ENCODE peak calls at places on chromosomes 1 and 21, in seven cellular contexts. One of them, this sample, is unnamed.

GRCh38 chr21:42848932-42849758 is 30.2 kb downstream of the WDR4 start:
- DNase-seq in right lobe of liver: no peak
- DNase-seq in CD4-positive, alpha-beta T cell: no peak
- DNase-seq in WTC11: no peak
- DNase-seq in uterus: no peak
- DNase-seq in Calu3: no peak
- DNase-seq in suprapubic skin: no peak
- DNase-seq in this sample: no peak

GRCh38 chr1:150365945-150366344 is 2.0 kb downstream of the RPRD2 start:
- DNase-seq in right lobe of liver: no peak
- DNase-seq in CD4-positive, alpha-beta T cell: no peak
- DNase-seq in WTC11: no peak
- DNase-seq in uterus: no peak
- DNase-seq in Calu3: no peak
- DNase-seq in suprapubic skin: no peak
- DNase-seq in this sample: no peak

GRCh38 chr1:13700521-13701273 is 709 bp downstream of the PRDM2 start:
- DNase-seq in right lobe of liver: no peak
- DNase-seq in CD4-positive, alpha-beta T cell: peak
- DNase-seq in WTC11: peak
- DNase-seq in uterus: peak
- DNase-seq in Calu3: peak
- DNase-seq in suprapubic skin: no peak
- DNase-seq in this sample: peak

GRCh38 chr1:30612666-30613065 is 110.7 kb downstream of the MATN1 start:
- DNase-seq in right lobe of liver: no peak
- DNase-seq in CD4-positive, alpha-beta T cell: no peak
- DNase-seq in WTC11: no peak
- DNase-seq in uterus: no peak
- DNase-seq in Calu3: no peak
- DNase-seq in suprapubic skin: no peak
- DNase-seq in this sample: no peak

GRCh38 chr1:58964880-58965279 is 181.0 kb upstream of the JUN start:
- DNase-seq in right lobe of liver: peak
- DNase-seq in CD4-positive, alpha-beta T cell: no peak
- DNase-seq in WTC11: no peak
- DNase-seq in uterus: no peak
- DNase-seq in Calu3: no peak
- DNase-seq in suprapubic skin: no peak
- DNase-seq in this sample: no peak

GRCh38 chr1:212287261-212287895 is 2.2 kb downstream of the PPP2R5A start:
- DNase-seq in right lobe of liver: no peak
- DNase-seq in CD4-positive, alpha-beta T cell: no peak
- DNase-seq in WTC11: no peak
- DNase-seq in uterus: no peak
- DNase-seq in Calu3: no peak
- DNase-seq in suprapubic skin: no peak
- DNase-seq in this sample: no peak

GRCh38 chr1:60184521-60184920 is 111.0 kb upstream of the C1orf87 start:
- DNase-seq in right lobe of liver: no peak
- DNase-seq in CD4-positive, alpha-beta T cell: no peak
- DNase-seq in WTC11: no peak
- DNase-seq in uterus: no peak
- DNase-seq in Calu3: no peak
- DNase-seq in suprapubic skin: no peak
- DNase-seq in this sample: no peak

GRCh38 chr1:153553691-153554608 is 4.9 kb upstream of the S100A3 start:
- DNase-seq in right lobe of liver: no peak
- DNase-seq in CD4-positive, alpha-beta T cell: no peak
- DNase-seq in WTC11: no peak
- DNase-seq in uterus: no peak
- DNase-seq in Calu3: no peak
- DNase-seq in suprapubic skin: no peak
- DNase-seq in this sample: no peak

GRCh38 chr1:96979869-96980268 is 258.3 kb downstream of the PTBP2 start:
- DNase-seq in right lobe of liver: no peak
- DNase-seq in CD4-positive, alpha-beta T cell: no peak
- DNase-seq in WTC11: no peak
- DNase-seq in uterus: no peak
- DNase-seq in Calu3: no peak
- DNase-seq in suprapubic skin: no peak
- DNase-seq in this sample: no peak

GRCh38 chr1:114032271-114033218 is 53.3 kb downstream of the OLFML3 start:
- DNase-seq in right lobe of liver: no peak
- DNase-seq in CD4-positive, alpha-beta T cell: no peak
- DNase-seq in WTC11: peak
- DNase-seq in uterus: no peak
- DNase-seq in Calu3: no peak
- DNase-seq in suprapubic skin: no peak
- DNase-seq in this sample: no peak

GRCh38 chr1:6300342-6301141 is 39.6 kb upstream of the GPR153 start:
- DNase-seq in right lobe of liver: no peak
- DNase-seq in CD4-positive, alpha-beta T cell: no peak
- DNase-seq in WTC11: no peak
- DNase-seq in uterus: no peak
- DNase-seq in Calu3: peak
- DNase-seq in suprapubic skin: no peak
- DNase-seq in this sample: no peak

GRCh38 chr1:207965602-207966387 is 54.9 kb upstream of the CD34 start:
- DNase-seq in right lobe of liver: no peak
- DNase-seq in CD4-positive, alpha-beta T cell: no peak
- DNase-seq in WTC11: no peak
- DNase-seq in uterus: no peak
- DNase-seq in Calu3: no peak
- DNase-seq in suprapubic skin: no peak
- DNase-seq in this sample: no peak

GRCh38 chr1:198153103-198153502 is 3.7 kb upstream of the NEK7 start:
- DNase-seq in right lobe of liver: peak
- DNase-seq in CD4-positive, alpha-beta T cell: no peak
- DNase-seq in WTC11: no peak
- DNase-seq in uterus: no peak
- DNase-seq in Calu3: peak
- DNase-seq in suprapubic skin: no peak
- DNase-seq in this sample: peak

DNA sequence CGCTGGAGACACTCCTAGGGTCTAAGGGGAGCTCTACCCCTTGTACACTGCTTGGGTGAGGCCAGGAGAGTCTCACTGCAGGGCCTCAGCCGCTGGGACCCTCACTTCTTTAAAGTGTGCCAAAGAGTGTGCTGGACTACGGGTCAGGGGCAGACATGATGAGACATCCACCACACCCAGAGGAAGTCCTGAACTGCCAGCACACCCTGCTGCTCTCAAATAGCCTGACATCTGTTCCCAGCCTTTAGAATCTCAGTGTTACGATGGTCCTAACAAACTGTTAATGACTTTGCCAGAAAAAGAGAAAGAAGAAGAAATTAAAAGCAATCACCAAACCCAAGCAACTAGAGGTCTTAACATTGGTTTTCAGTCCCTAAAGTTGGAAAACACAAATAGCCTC is 49.0 kb downstream of the MRPL37 start:
- DNase-seq in right lobe of liver: no peak
- DNase-seq in CD4-positive, alpha-beta T cell: no peak
- DNase-seq in WTC11: no peak
- DNase-seq in uterus: no peak
- DNase-seq in Calu3: no peak
- DNase-seq in suprapubic skin: no peak
- DNase-seq in this sample: no peak
- TF ChIP-seq CTCF in right lobe of liver: no peak
- TF ChIP-seq CTCF in CD4-positive, alpha-beta T cell: no peak
- TF ChIP-seq CTCF in WTC11: no peak
- TF ChIP-seq CTCF in uterus: no peak
- TF ChIP-seq CTCF in Calu3: no peak
- TF ChIP-seq CTCF in suprapubic skin: no peak
- TF ChIP-seq CTCF in this sample: no peak

GRCh38 chr1:204960306-204960984 is 82.6 kb upstream of the CNTN2 start:
- DNase-seq in right lobe of liver: no peak
- DNase-seq in CD4-positive, alpha-beta T cell: no peak
- DNase-seq in WTC11: no peak
- DNase-seq in uterus: no peak
- DNase-seq in Calu3: no peak
- DNase-seq in suprapubic skin: no peak
- DNase-seq in this sample: no peak

GRCh38 chr1:204959374-204959773 is 83.6 kb upstream of the CNTN2 start:
- DNase-seq in right lobe of liver: no peak
- DNase-seq in CD4-positive, alpha-beta T cell: no peak
- DNase-seq in WTC11: no peak
- DNase-seq in uterus: no peak
- DNase-seq in Calu3: no peak
- DNase-seq in suprapubic skin: no peak
- DNase-seq in this sample: peak

GRCh38 chr1:204959836-204960235 is 83.2 kb upstream of the CNTN2 start:
- DNase-seq in right lobe of liver: no peak
- DNase-seq in CD4-positive, alpha-beta T cell: no peak
- DNase-seq in WTC11: no peak
- DNase-seq in uterus: no peak
- DNase-seq in Calu3: no peak
- DNase-seq in suprapubic skin: no peak
- DNase-seq in this sample: peak

GRCh38 chr1:204962742-204963632 is 80.0 kb upstream of the CNTN2 start:
- DNase-seq in right lobe of liver: no peak
- DNase-seq in CD4-positive, alpha-beta T cell: no peak
- DNase-seq in WTC11: no peak
- DNase-seq in uterus: no peak
- DNase-seq in Calu3: no peak
- DNase-seq in suprapubic skin: no peak
- DNase-seq in this sample: no peak

GRCh38 chr1:204961765-204962419 is 81.1 kb upstream of the CNTN2 start:
- DNase-seq in right lobe of liver: no peak
- DNase-seq in CD4-positive, alpha-beta T cell: no peak
- DNase-seq in WTC11: no peak
- DNase-seq in uterus: no peak
- DNase-seq in Calu3: no peak
- DNase-seq in suprapubic skin: no peak
- DNase-seq in this sample: peak
- TF ChIP-seq CTCF in right lobe of liver: no peak
- TF ChIP-seq CTCF in CD4-positive, alpha-beta T cell: no peak
- TF ChIP-seq CTCF in WTC11: no peak
- TF ChIP-seq CTCF in uterus: no peak
- TF ChIP-seq CTCF in Calu3: no peak
- TF ChIP-seq CTCF in suprapubic skin: no peak
- TF ChIP-seq CTCF in this sample: no peak

GRCh38 chr21:34509151-34509550 is 2.9 kb downstream of the KCNE1 start:
- DNase-seq in right lobe of liver: no peak
- DNase-seq in CD4-positive, alpha-beta T cell: no peak
- DNase-seq in WTC11: no peak
- DNase-seq in uterus: no peak
- DNase-seq in Calu3: no peak
- DNase-seq in suprapubic skin: no peak
- DNase-seq in this sample: no peak
- TF ChIP-seq CTCF in right lobe of liver: no peak
- TF ChIP-seq CTCF in CD4-positive, alpha-beta T cell: no peak
- TF ChIP-seq CTCF in WTC11: no peak
- TF ChIP-seq CTCF in uterus: no peak
- TF ChIP-seq CTCF in Calu3: no peak
- TF ChIP-seq CTCF in suprapubic skin: no peak
- TF ChIP-seq CTCF in this sample: peak

DNA sequence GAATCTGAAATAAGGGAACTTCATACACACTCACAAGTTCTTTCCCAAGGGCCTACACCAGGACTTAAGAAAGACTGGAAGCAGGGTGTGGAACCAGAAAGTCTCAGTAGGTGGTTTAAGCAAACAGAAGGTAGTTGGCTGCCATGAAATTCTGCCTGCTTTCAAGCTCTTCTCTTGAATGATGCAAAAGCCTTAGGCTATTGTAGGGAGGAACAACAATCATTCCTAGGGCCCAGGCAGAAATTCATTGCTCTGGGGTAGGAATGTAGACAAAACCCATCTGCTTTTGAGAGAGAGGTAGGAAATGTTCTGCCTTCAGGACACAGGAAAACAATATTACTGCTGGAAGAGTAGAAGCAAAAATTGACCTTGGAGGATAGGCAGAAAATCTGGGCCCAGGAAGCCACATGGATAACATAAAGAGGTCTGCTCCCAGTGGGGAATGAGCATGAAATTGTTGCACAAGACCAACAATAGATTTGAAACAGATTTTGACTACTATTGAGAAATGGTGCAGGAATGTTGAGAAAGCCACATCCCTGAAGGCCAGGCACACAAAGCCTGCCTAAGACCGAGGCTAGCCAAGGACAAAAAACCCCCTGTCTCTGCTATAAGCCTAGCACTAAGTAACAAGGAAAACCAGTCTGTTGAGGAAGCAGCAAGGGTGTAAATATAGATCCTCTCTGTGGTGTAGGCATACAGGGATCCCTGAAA is 22.7 kb upstream of the SFT2D2 start:
- DNase-seq in right lobe of liver: no peak
- DNase-seq in CD4-positive, alpha-beta T cell: no peak
- DNase-seq in WTC11: no peak
- DNase-seq in uterus: no peak
- DNase-seq in Calu3: peak
- DNase-seq in suprapubic skin: no peak
- DNase-seq in this sample: no peak
- TF ChIP-seq CTCF in right lobe of liver: no peak
- TF ChIP-seq CTCF in CD4-positive, alpha-beta T cell: no peak
- TF ChIP-seq CTCF in WTC11: no peak
- TF ChIP-seq CTCF in uterus: no peak
- TF ChIP-seq CTCF in Calu3: no peak
- TF ChIP-seq CTCF in suprapubic skin: no peak
- TF ChIP-seq CTCF in this sample: no peak

This sample was measured in heart left ventricle.